ENCODE peak calls at places on chromosomes 6 and 20, in five cellular contexts. One of them, this sample, is unnamed.
A peak's percentile ranks its signal among the peaks of the same experiment; 100 is the strongest.

GRCh38 chr6:56536536-56536935 is 106.2 kb downstream of the DST start:
- DNase-seq in non-pigmented ciliary epithelial cell: no peak
- DNase-seq in lung: no peak
- DNase-seq in CD4-positive, CD25-positive, alpha-beta regulatory T cell: no peak
- DNase-seq in CD8-positive, alpha-beta T cell: no peak
- DNase-seq in this sample: no peak

GRCh38 chr6:154907293-154907692 is 87.8 kb upstream of the TIAM2 start:
- DNase-seq in lung: no peak
- DNase-seq in CD8-positive, alpha-beta T cell: no peak
- DNase-seq in non-pigmented ciliary epithelial cell: no peak
- DNase-seq in CD4-positive, CD25-positive, alpha-beta regulatory T cell: no peak
- DNase-seq in this sample: no peak

GRCh38 chr6:1322725-1323219 is 10.9 kb downstream of the FOXQ1 start:
- DNase-seq in CD4-positive, CD25-positive, alpha-beta regulatory T cell: no peak
- DNase-seq in non-pigmented ciliary epithelial cell: no peak
- DNase-seq in CD8-positive, alpha-beta T cell: no peak
- DNase-seq in lung: no peak
- DNase-seq in this sample: no peak

GRCh38 chr6:112330071-112330876 is 16.9 kb upstream of the RFPL4B start:
- DNase-seq in CD8-positive, alpha-beta T cell: no peak
- DNase-seq in CD4-positive, CD25-positive, alpha-beta regulatory T cell: no peak
- DNase-seq in lung: no peak
- DNase-seq in non-pigmented ciliary epithelial cell: no peak
- DNase-seq in this sample: no peak

GRCh38 chr20:33914871-33915270 is 78.8 kb upstream of the RALY start:
- DNase-seq in CD8-positive, alpha-beta T cell: peak; percentile 9
- DNase-seq in non-pigmented ciliary epithelial cell: peak; percentile 83
- DNase-seq in lung: no peak
- DNase-seq in CD4-positive, CD25-positive, alpha-beta regulatory T cell: no peak
- DNase-seq in this sample: no peak

GRCh38 chr20:11852801-11853200 is 64.9 kb upstream of the BTBD3 start:
- DNase-seq in lung: no peak
- DNase-seq in CD8-positive, alpha-beta T cell: no peak
- DNase-seq in non-pigmented ciliary epithelial cell: no peak
- DNase-seq in CD4-positive, CD25-positive, alpha-beta regulatory T cell: no peak
- DNase-seq in this sample: no peak

GRCh38 chr6:17869010-17869752 is 118.3 kb downstream of the KIF13A start:
- DNase-seq in CD4-positive, CD25-positive, alpha-beta regulatory T cell: no peak
- DNase-seq in CD8-positive, alpha-beta T cell: no peak
- DNase-seq in non-pigmented ciliary epithelial cell: no peak
- DNase-seq in lung: no peak
- DNase-seq in this sample: no peak

GRCh38 chr6:14943116-14943515 is 302.8 kb upstream of the JARID2 start:
- DNase-seq in CD8-positive, alpha-beta T cell: no peak
- DNase-seq in lung: no peak
- DNase-seq in CD4-positive, CD25-positive, alpha-beta regulatory T cell: no peak
- DNase-seq in non-pigmented ciliary epithelial cell: no peak
- DNase-seq in this sample: no peak

GRCh38 chr6:141158740-141159139 is 974.0 kb upstream of the GJE1 start:
- DNase-seq in lung: no peak
- DNase-seq in CD8-positive, alpha-beta T cell: no peak
- DNase-seq in non-pigmented ciliary epithelial cell: no peak
- DNase-seq in CD4-positive, CD25-positive, alpha-beta regulatory T cell: no peak
- DNase-seq in this sample: no peak

GRCh38 chr6:73722318-73723060 is 26.5 kb downstream of the CD109 start:
- DNase-seq in lung: no peak
- DNase-seq in CD4-positive, CD25-positive, alpha-beta regulatory T cell: no peak
- DNase-seq in CD8-positive, alpha-beta T cell: no peak
- DNase-seq in non-pigmented ciliary epithelial cell: peak; percentile 80
- DNase-seq in this sample: no peak

GRCh38 chr20:51121901-51122412 is 99.0 kb upstream of the KCNG1 start:
- DNase-seq in lung: no peak
- DNase-seq in CD8-positive, alpha-beta T cell: no peak
- DNase-seq in CD4-positive, CD25-positive, alpha-beta regulatory T cell: no peak
- DNase-seq in non-pigmented ciliary epithelial cell: no peak
- DNase-seq in this sample: no peak

GRCh38 chr6:145814035-145814500 is 527 bp downstream of the FBXO30 start:
- DNase-seq in CD4-positive, CD25-positive, alpha-beta regulatory T cell: no peak
- DNase-seq in CD8-positive, alpha-beta T cell: no peak
- DNase-seq in non-pigmented ciliary epithelial cell: no peak
- DNase-seq in lung: no peak
- DNase-seq in this sample: no peak

GRCh38 chr6:63526931-63527330 is 45.3 kb upstream of the LOC128125822 start:
- DNase-seq in lung: no peak
- DNase-seq in CD4-positive, CD25-positive, alpha-beta regulatory T cell: no peak
- DNase-seq in non-pigmented ciliary epithelial cell: no peak
- DNase-seq in CD8-positive, alpha-beta T cell: no peak
- DNase-seq in this sample: no peak

GRCh38 chr6:139060332-139060731 is 31.8 kb downstream of the ABRACL start:
- DNase-seq in CD8-positive, alpha-beta T cell: no peak
- DNase-seq in lung: no peak
- DNase-seq in CD4-positive, CD25-positive, alpha-beta regulatory T cell: no peak
- DNase-seq in non-pigmented ciliary epithelial cell: peak; percentile 37
- DNase-seq in this sample: no peak

GRCh38 chr6:53335224-53335994 is 13.3 kb downstream of the ELOVL5 start:
- DNase-seq in CD8-positive, alpha-beta T cell: peak; percentile 63
- DNase-seq in CD4-positive, CD25-positive, alpha-beta regulatory T cell: peak; percentile 53
- DNase-seq in lung: peak; percentile 32
- DNase-seq in non-pigmented ciliary epithelial cell: no peak
- DNase-seq in this sample: peak; percentile 51

GRCh38 chr6:37209461-37210205 is 39.7 kb downstream of the PIM1 start:
- DNase-seq in CD4-positive, CD25-positive, alpha-beta regulatory T cell: no peak
- DNase-seq in lung: no peak
- DNase-seq in non-pigmented ciliary epithelial cell: no peak
- DNase-seq in CD8-positive, alpha-beta T cell: peak; percentile 14
- DNase-seq in this sample: no peak

GRCh38 chr6:88165087-88165876 is 865 bp downstream of the CNR1 start:
- DNase-seq in CD4-positive, CD25-positive, alpha-beta regulatory T cell: no peak
- DNase-seq in lung: no peak
- DNase-seq in non-pigmented ciliary epithelial cell: no peak
- DNase-seq in CD8-positive, alpha-beta T cell: no peak
- DNase-seq in this sample: no peak

GRCh38 chr20:43507150-43508080 is at the start of gene L3MBTL1:
- DNase-seq in CD8-positive, alpha-beta T cell: no peak
- DNase-seq in lung: peak; percentile 37
- DNase-seq in CD4-positive, CD25-positive, alpha-beta regulatory T cell: no peak
- DNase-seq in non-pigmented ciliary epithelial cell: no peak
- DNase-seq in this sample: peak; percentile 17

GRCh38 chr20:54284928-54285704 is 77.2 kb downstream of the PFDN4 start:
- DNase-seq in CD4-positive, CD25-positive, alpha-beta regulatory T cell: no peak
- DNase-seq in non-pigmented ciliary epithelial cell: no peak
- DNase-seq in lung: no peak
- DNase-seq in CD8-positive, alpha-beta T cell: no peak
- DNase-seq in this sample: no peak

GRCh38 chr6:44960898-44961297 is 367.2 kb upstream of the RUNX2 start:
- DNase-seq in CD8-positive, alpha-beta T cell: no peak
- DNase-seq in CD4-positive, CD25-positive, alpha-beta regulatory T cell: no peak
- DNase-seq in lung: no peak
- DNase-seq in non-pigmented ciliary epithelial cell: no peak
- DNase-seq in this sample: no peak

GRCh38 chr20:60000271-60001026 is 42.2 kb downstream of the CDH26 start:
- DNase-seq in lung: no peak
- DNase-seq in CD4-positive, CD25-positive, alpha-beta regulatory T cell: no peak
- DNase-seq in non-pigmented ciliary epithelial cell: no peak
- DNase-seq in CD8-positive, alpha-beta T cell: no peak
- DNase-seq in this sample: no peak

GRCh38 chr6:104625536-104625935 is 234.2 kb downstream of the HACE1 start:
- DNase-seq in lung: no peak
- DNase-seq in CD8-positive, alpha-beta T cell: no peak
- DNase-seq in CD4-positive, CD25-positive, alpha-beta regulatory T cell: no peak
- DNase-seq in non-pigmented ciliary epithelial cell: peak; percentile 81
- DNase-seq in this sample: no peak